ENCODE peak calls at places on chromosomes 5 and 9, in six cellular contexts. Y is CD4-positive, alpha-beta T cell; D is OCI-LY7; W is HuH-7; G is neural progenitor cell; O is stimulated activated CD4-positive, alpha-beta T cell treated with anti-CD3 and anti-CD28 coated beads, Interleukin-12 subunit alpha, Interleukin-12 subunit beta, amount 100 ng/mL, for 24 hours. R is an unnamed sample.

GRCh38 chr9:79975471-79976316 is 403.9 kb downstream of the TLE4 start:
- DNase-seq in O (no peak), W (no peak), G (peak), Y (no peak), D (no peak), R (no peak)

GRCh38 chr9:108496866-108497265 is 358.9 kb downstream of the ACTL7B start:
- DNase-seq in D (no peak), W (no peak), O (no peak), Y (no peak), G (no peak), R (no peak)

GRCh38 chr5:154412925-154413324 is 32.9 kb upstream of the SAP30L start:
- DNase-seq in O (no peak), Y (no peak), G (no peak), W (no peak), D (no peak), R (no peak)

GRCh38 chr5:27706832-27707231 is 668.4 kb upstream of the CDH9 start:
- DNase-seq in Y (no peak), D (no peak), W (no peak), O (no peak), G (no peak), R (no peak)

GRCh38 chr5:66860199-66860975 is 264.2 kb downstream of the MAST4 start:
- DNase-seq in G (peak), D (no peak), Y (no peak), W (no peak), O (no peak), R (no peak)

GRCh38 chr9:33114746-33115145 is 38.3 kb upstream of the SMU1 start:
- DNase-seq in G (no peak), Y (no peak), O (no peak), D (no peak), W (no peak), R (no peak)

GRCh38 chr5:151699071-151699901 is 12.6 kb upstream of the SPARC start:
- DNase-seq in Y (no peak), G (no peak), W (peak), D (no peak), O (no peak), R (peak)

GRCh38 chr5:65823820-65824445 is 101.9 kb downstream of the NLN start:
- DNase-seq in D (no peak), G (no peak), Y (no peak), W (no peak), O (no peak), R (no peak)

GRCh38 chr9:34566191-34566849 is 23.2 kb downstream of the CNTFR start:
- DNase-seq in Y (no peak), O (no peak), D (no peak), G (peak), W (no peak), R (no peak)

GRCh38 chr5:178438746-178439260 is 151.4 kb downstream of the COL23A1 start:
- DNase-seq in G (no peak), D (no peak), W (no peak), Y (no peak), O (no peak), R (no peak)

GRCh38 chr5:143101740-143102386 is 301.6 kb downstream of the NR3C1 start:
- DNase-seq in D (no peak), Y (no peak), G (no peak), O (peak), W (no peak), R (no peak)

GRCh38 chr9:128703616-128704355 is 1.5 kb downstream of the PKN3 start:
- DNase-seq in Y (no peak), O (no peak), W (no peak), D (no peak), G (no peak), R (no peak)

GRCh38 chr5:82719368-82719767 is 357.8 kb downstream of the TMEM167A start:
- DNase-seq in W (no peak), G (peak), O (no peak), Y (no peak), D (no peak), R (no peak)

GRCh38 chr5:134398609-134399155 is 13.0 kb downstream of the CDKN2AIPNL start:
- DNase-seq in W (no peak), O (no peak), D (no peak), Y (no peak), G (no peak), R (no peak)

GRCh38 chr9:28598396-28598795 is 1025.1 kb upstream of the C9orf72 start:
- DNase-seq in D (no peak), W (no peak), Y (no peak), G (peak), O (no peak), R (peak)

GRCh38 chr5:131613423-131613822 is 21.6 kb downstream of the RAPGEF6 start:
- DNase-seq in W (no peak), G (no peak), O (no peak), D (no peak), Y (no peak), R (no peak)

GRCh38 chr9:116800885-116801284 is 113.8 kb downstream of the TRIM32 start:
- DNase-seq in O (no peak), D (peak), W (no peak), G (peak), Y (no peak), R (no peak)

GRCh38 chr9:93567271-93567959 is 9.0 kb upstream of the PHF2 start:
- DNase-seq in G (peak), W (no peak), D (peak), O (no peak), Y (no peak), R (no peak)

GRCh38 chr5:111254613-111255012 is 30.4 kb downstream of the CAMK4 start:
- DNase-seq in O (peak), D (peak), G (no peak), W (no peak), Y (peak), R (no peak)

GRCh38 chr5:175922192-175922885 is 45.8 kb downstream of the THOC3 start:
- DNase-seq in Y (no peak), D (no peak), O (no peak), W (no peak), G (no peak), R (no peak)

GRCh38 chr9:121662896-121663580 is 11.6 kb downstream of the DAB2IP start:
- DNase-seq in D (no peak), O (no peak), G (no peak), W (no peak), Y (no peak), R (no peak)

GRCh38 chr9:108683245-108683644 is 172.5 kb downstream of the ACTL7B start:
- DNase-seq in W (no peak), O (no peak), D (no peak), G (no peak), Y (no peak), R (no peak)

GRCh38 chr5:169177431-169177694 is 123.6 kb downstream of the SLIT3 start:
- DNase-seq in D (no peak), Y (no peak), W (no peak), G (no peak), O (no peak), R (no peak)

GRCh38 chr5:132057498-132058255 is 2.8 kb upstream of the IL3 start:
- DNase-seq in O (no peak), W (no peak), G (no peak), Y (no peak), D (no peak), R (no peak)

GRCh38 chr9:131096490-131097258 is at the start of gene AIF1L:
- DNase-seq in W (peak), O (peak), Y (no peak), D (no peak), G (peak), R (no peak)

GRCh38 chr9:87342743-87343142 is 154.9 kb upstream of the DAPK1 start:
- DNase-seq in W (no peak), G (no peak), O (no peak), Y (no peak), D (no peak), R (no peak)

GRCh38 chr5:133754575-133755169 is 142.3 kb upstream of the FSTL4 start:
- DNase-seq in W (peak), D (peak), Y (no peak), O (peak), G (peak), R (no peak)

GRCh38 chr5:956941-957729 is 51.5 kb upstream of the NKD2 start:
- DNase-seq in O (peak), G (peak), W (no peak), D (no peak), Y (no peak), R (no peak)

GRCh38 chr5:37668524-37669047 is 171.3 kb downstream of the GDNF start:
- DNase-seq in Y (no peak), W (peak), G (no peak), D (no peak), O (no peak), R (peak)

GRCh38 chr5:34563269-34563668 is 92.9 kb upstream of the RAI14 start:
- DNase-seq in D (no peak), O (no peak), G (no peak), W (no peak), Y (no peak), R (no peak)